ENCODE peak calls at places on chromosomes 1 and 21, in four cellular contexts. J is osteocyte; Q is CD4-positive, alpha-beta T cell; O is foreskin fibroblast. N is an unnamed sample.

GRCh38 chr1:67948155-67949075 is 102.0 kb downstream of the DIRAS3 start:
- DNase-seq in Q (no peak), J (no peak), O (peak), N (no peak)

GRCh38 chr1:54571326-54571725 is 23.3 kb downstream of the ACOT11 start:
- DNase-seq in J (no peak), O (no peak), Q (no peak), N (no peak)

GRCh38 chr1:218537131-218537904 is 192.2 kb downstream of the TGFB2 start:
- DNase-seq in Q (no peak), J (no peak), O (peak), N (no peak)

GRCh38 chr1:101733340-101733739 is 263.4 kb downstream of the OLFM3 start:
- DNase-seq in J (no peak), Q (no peak), O (no peak), N (no peak)

GRCh38 chr1:221622389-221622788 is 119.5 kb downstream of the DUSP10 start:
- DNase-seq in J (no peak), O (no peak), Q (no peak), N (no peak)

GRCh38 chr1:26125946-26126320 is 14.3 kb downstream of the PDIK1L start:
- DNase-seq in J (no peak), O (no peak), Q (no peak), N (no peak)

GRCh38 chr1:53733975-53734649 is 4.9 kb downstream of the GLIS1 start:
- DNase-seq in Q (no peak), J (no peak), O (peak), N (no peak)

GRCh38 chr1:27144920-27145661 is 9.8 kb downstream of the SLC9A1 start:
- DNase-seq in J (no peak), Q (no peak), O (peak), N (no peak)

GRCh38 chr1:206963119-206963712 is 7.0 kb downstream of the FCAMR start:
- DNase-seq in O (no peak), Q (no peak), J (no peak), N (no peak)

GRCh38 chr1:157948547-157949152 is 44.8 kb upstream of the KIRREL1 start:
- DNase-seq in Q (no peak), J (no peak), O (peak), N (peak)

GRCh38 chr1:39922139-39922757 is 20.5 kb upstream of the MYCL start:
- DNase-seq in Q (no peak), J (no peak), O (no peak), N (no peak)

GRCh38 chr1:182601926-182602325 is 2.3 kb downstream of the RGS16 start:
- DNase-seq in Q (no peak), J (no peak), O (no peak), N (no peak)

GRCh38 chr1:94807742-94808491 is 12.2 kb upstream of the SLC44A3 start:
- DNase-seq in Q (no peak), O (no peak), J (no peak), N (no peak)

GRCh38 chr1:3922201-3922725 is 22.2 kb upstream of the C1orf174 start:
- DNase-seq in J (no peak), Q (no peak), O (no peak), N (no peak)

GRCh38 chr1:54287176-54287650 is 87.2 kb downstream of the MRPL37 start:
- DNase-seq in O (peak), J (peak), Q (peak), N (no peak)

GRCh38 chr1:2815551-2815950 is 14.1 kb upstream of the TTC34 start:
- DNase-seq in J (no peak), O (no peak), Q (no peak), N (no peak)

GRCh38 chr1:155892801-155893200 is 18.3 kb downstream of the RIT1 start:
- DNase-seq in Q (no peak), J (no peak), O (peak), N (no peak)

GRCh38 chr1:147834189-147834588 is 68.4 kb upstream of the GJA8 start:
- DNase-seq in J (no peak), Q (no peak), O (no peak), N (no peak)

GRCh38 chr1:90707363-90707710 is 9.8 kb downstream of the BARHL2 start:
- DNase-seq in J (no peak), Q (no peak), O (no peak), N (peak)

DNA sequence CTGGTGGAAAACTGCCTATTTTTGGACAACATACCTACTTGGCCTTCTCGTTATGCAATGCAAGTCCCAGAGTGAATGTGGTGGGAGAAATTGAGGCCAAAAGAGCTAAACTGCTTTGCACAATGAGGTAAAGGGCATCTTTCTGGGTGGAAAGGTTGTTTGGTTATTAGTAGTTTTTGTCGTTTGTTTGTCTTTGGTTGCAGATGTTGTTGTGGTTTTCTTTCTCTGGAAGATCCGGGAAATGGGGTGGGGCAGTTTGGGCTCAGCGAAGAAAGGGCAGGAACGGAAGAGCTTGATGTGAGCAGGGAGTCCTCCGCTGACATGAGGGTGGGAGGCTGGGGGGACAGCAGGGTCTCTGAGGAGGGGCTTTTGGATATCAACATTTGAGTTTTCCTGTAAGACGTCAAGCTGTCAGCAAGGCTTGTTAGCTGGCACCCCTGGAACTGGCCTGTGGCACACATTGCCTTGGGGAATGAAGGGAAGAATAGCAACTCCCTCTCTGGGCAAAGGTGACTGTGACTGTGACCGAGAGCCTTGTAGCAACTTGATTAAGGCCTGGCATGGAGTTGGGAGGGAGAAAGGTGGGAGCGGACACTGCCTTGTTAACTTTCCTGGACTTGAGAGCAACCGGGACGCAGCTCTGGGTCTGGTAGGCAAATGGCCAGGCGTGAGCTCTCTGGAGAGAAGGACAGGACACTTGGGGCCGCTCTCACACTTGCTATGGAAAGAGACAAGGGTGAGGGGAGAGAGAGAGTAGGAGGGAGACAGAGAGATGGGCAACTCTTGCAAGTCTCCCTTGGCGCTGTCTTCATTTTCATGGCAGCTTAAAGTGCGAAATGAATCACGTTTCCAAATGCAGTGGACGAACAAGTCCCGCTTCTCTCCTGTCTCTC is 15.4 kb upstream of the OPRD1 start:
- DNase-seq in Q (no peak), J (no peak), O (no peak), N (no peak)
- TF ChIP-seq CTCF in Q (no peak), J (no peak), O (no peak), N (no peak)

GRCh38 chr1:163069142-163069541 is at the start of gene RGS4:
- DNase-seq in J (peak), O (peak), Q (no peak), N (peak)
- TF ChIP-seq CTCF in J (peak), O (peak), Q (no peak), N (peak)

GRCh38 chr1:41418868-41419583 is 57.8 kb downstream of the FOXO6 start:
- DNase-seq in Q (no peak), J (peak), O (peak), N (no peak)
- TF ChIP-seq CTCF in Q (no peak), J (peak), O (no peak), N (no peak)

GRCh38 chr1:193019442-193020026 is 39.6 kb downstream of the UCHL5 start:
- DNase-seq in J (no peak), O (peak), Q (no peak), N (no peak)
- TF ChIP-seq CTCF in J (peak), O (peak), Q (peak), N (peak)

DNA sequence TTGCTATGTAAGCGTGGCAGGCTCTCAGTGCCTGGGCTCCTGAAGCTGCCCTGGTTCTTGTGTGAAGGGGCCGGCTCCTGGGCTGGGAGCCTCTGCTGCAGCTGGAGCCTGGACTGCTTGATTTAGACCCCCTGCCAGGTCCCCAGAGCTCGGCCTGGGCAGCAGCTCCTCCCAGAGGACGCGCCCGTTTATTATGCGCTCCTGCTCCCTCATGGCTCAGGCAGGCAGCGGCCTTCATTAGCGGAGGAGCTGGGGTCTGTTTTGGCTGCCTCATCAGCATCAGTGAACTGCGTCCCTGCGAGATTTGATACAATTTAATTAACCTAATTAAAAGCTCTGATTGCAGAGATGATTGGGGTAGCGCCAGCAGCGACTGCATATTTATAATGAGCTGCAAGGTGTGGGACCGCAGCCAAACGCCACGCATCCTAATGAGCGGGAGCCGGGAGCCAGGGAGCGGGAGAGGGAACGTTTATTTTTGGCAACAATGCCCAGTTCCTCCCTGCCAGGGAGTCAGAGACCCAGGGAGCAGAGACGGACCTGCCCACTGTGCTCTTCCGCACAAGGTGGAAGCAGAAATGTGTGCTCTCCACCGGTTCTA is 16.6 kb downstream of the UTP11 start:
- DNase-seq in J (no peak), O (no peak), Q (no peak), N (no peak)
- TF ChIP-seq CTCF in J (no peak), O (no peak), Q (no peak), N (no peak)

GRCh38 chr1:176205322-176205914 is 1.7 kb downstream of the COP1 start:
- DNase-seq in Q (no peak), J (no peak), O (no peak), N (no peak)

GRCh38 chr1:176206006-176206960 is 803 bp downstream of the COP1 start:
- DNase-seq in O (peak), Q (no peak), J (no peak), N (peak)

GRCh38 chr1:176203735-176204134 is 3.4 kb downstream of the COP1 start:
- DNase-seq in O (no peak), Q (no peak), J (no peak), N (no peak)

GRCh38 chr1:176208034-176208433 is 948 bp upstream of the COP1 start:
- DNase-seq in Q (no peak), O (no peak), J (no peak), N (no peak)

GRCh38 chr1:176206961-176207902 is at the start of gene COP1:
- DNase-seq in Q (peak), O (peak), J (peak), N (peak)
- TF ChIP-seq CTCF in Q (no peak), O (no peak), J (no peak), N (peak)

GRCh38 chr1:225896937-225897549 is 8.1 kb upstream of the LEFTY1 start:
- DNase-seq in Q (peak), O (no peak), J (no peak), N (no peak)
- TF ChIP-seq CTCF in Q (no peak), O (no peak), J (no peak), N (no peak)

DNA sequence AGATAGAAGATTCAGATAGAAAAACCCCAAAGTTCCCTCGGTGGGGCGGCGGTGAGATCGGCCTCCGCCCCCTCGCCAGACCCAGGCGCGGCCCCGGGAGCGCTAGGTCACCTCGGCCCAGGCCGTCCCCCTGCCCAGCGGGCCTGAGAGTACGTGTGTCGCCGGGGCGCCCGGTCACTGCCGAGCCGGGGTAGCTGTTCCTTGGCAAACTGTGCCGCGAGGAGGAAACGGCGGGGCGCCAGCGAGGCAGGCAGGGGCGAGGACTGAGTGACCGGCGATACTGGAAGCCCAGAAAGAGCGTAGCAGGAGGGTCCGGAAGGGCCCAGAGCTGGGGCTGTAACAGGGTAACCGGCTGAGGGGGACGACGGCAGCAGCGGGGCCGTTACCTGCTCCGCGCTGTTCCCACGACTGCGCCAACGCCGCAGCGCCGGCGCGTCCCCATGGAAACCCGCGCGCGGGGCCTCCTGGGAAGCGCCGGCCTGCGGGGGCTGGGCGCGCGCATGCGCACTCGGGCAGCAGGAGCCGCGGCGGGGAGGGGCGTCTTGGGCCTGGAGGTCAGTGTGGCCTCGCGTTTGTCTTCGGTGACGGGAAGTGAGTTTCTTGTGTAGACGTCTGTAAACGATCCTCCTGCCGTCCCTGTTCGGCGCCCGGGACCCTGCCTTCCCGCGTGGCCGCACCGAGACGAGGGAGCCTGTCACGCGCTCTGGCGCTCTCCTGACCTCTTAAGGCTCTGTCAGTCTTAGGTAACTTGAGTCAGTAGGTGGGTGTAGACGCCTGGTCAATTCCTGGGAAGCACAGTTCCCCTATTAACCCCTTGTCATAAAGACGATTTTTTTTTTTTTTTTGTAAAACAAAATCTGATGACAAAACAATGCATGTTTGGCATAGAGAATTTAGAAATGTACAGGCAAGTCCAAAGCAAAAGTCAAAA is at the start of gene LCA5L:
- DNase-seq in O (peak), Q (peak), J (peak), N (peak)
- TF ChIP-seq CTCF in O (no peak), Q (no peak), J (peak), N (peak)

GRCh38 chr1:213374369-213374768 is 323.3 kb downstream of the RPS6KC1 start:
- DNase-seq in Q (peak), O (peak), J (no peak), N (peak)

GRCh38 chr1:213370523-213370922 is 319.5 kb downstream of the RPS6KC1 start:
- DNase-seq in J (no peak), Q (no peak), O (no peak), N (no peak)

GRCh38 chr1:213369465-213369864 is 318.4 kb downstream of the RPS6KC1 start:
- DNase-seq in O (no peak), J (no peak), Q (no peak), N (no peak)

GRCh38 chr1:213375002-213375401 is 324.0 kb downstream of the RPS6KC1 start:
- DNase-seq in J (no peak), O (no peak), Q (no peak), N (no peak)

GRCh38 chr1:213371769-213372619 is 321.0 kb downstream of the RPS6KC1 start:
- DNase-seq in O (no peak), Q (no peak), J (no peak), N (no peak)
- TF ChIP-seq CTCF in O (no peak), Q (no peak), J (no peak), N (no peak)